ENCODE peak calls at places on chromosomes 16 and 17, in seven cellular contexts. S is IMR-90, G is esophagus muscularis mucosa, H is uterus, L is Peyer's patch, T is tibial nerve, X is gastrocnemius medialis. D is an unnamed sample.
A peak's percentile ranks its signal among the peaks of the same experiment; 100 is the strongest.

GRCh38 chr16:9099131-9099625 is 7.7 kb downstream of the HAPSTR1 start:
- DNase-seq in S (peak; percentile 68), G (no peak), H (no peak), L (peak; percentile 46), T (no peak), X (no peak), D (no peak)

GRCh38 chr17:73357981-73358380 is 46.2 kb upstream of the CDC42EP4 start:
- DNase-seq in S (no peak), G (no peak), H (no peak), L (no peak), T (no peak), X (no peak), D (no peak)

GRCh38 chr17:48541574-48542113 is 3.3 kb downstream of the HOXB2 start:
- DNase-seq in S (peak; percentile 69), G (no peak), H (peak; percentile 83), L (no peak), T (peak; percentile 20), X (no peak), D (no peak)

GRCh38 chr16:16013812-16014211 is 64.4 kb downstream of the ABCC1 start:
- DNase-seq in S (no peak), G (no peak), H (no peak), L (no peak), T (no peak), X (no peak), D (no peak)

GRCh38 chr17:27430882-27431491 is 25.3 kb upstream of the KSR1 start:
- DNase-seq in S (peak; percentile 51), G (no peak), H (no peak), L (no peak), T (no peak), X (no peak), D (peak; percentile 74)

GRCh38 chr16:81543571-81543970 is 99.0 kb downstream of the CMIP start:
- DNase-seq in S (peak; percentile 49), G (no peak), H (no peak), L (no peak), T (no peak), X (no peak), D (peak; percentile 52)

GRCh38 chr16:2912330-2913199 is 834 bp downstream of the FLYWCH1 start:
- DNase-seq in S (peak; percentile 73), G (no peak), H (peak; percentile 41), L (peak; percentile 39), T (peak; percentile 41), X (peak; percentile 23), D (peak; percentile 54)

GRCh38 chr16:86508947-86509758 is 1.2 kb upstream of the FOXF1 start:
- DNase-seq in S (peak; percentile 89), G (no peak), H (peak; percentile 46), L (no peak), T (no peak), X (no peak), D (peak; percentile 70)

GRCh38 chr16:56860226-56861020 is 4.6 kb upstream of the SLC12A3 start:
- DNase-seq in S (no peak), G (no peak), H (no peak), L (peak; percentile 63), T (no peak), X (no peak), D (no peak)

GRCh38 chr17:80151333-80151732 is 4.4 kb upstream of the EIF4A3 start:
- DNase-seq in S (peak; percentile 86), G (no peak), H (no peak), L (no peak), T (no peak), X (no peak), D (no peak)

GRCh38 chr17:79027274-79027924 is 3.4 kb downstream of the C1QTNF1 start:
- DNase-seq in S (no peak), G (no peak), H (peak; percentile 15), L (no peak), T (no peak), X (no peak), D (no peak)

GRCh38 chr16:72126429-72126765 is 32.8 kb downstream of the DHX38 start:
- DNase-seq in S (no peak), G (no peak), H (no peak), L (no peak), T (peak; percentile 22), X (no peak), D (no peak)

GRCh38 chr16:80932725-80933124 is 74.0 kb downstream of the CMC2 start:
- DNase-seq in S (peak; percentile 80), G (no peak), H (peak; percentile 60), L (no peak), T (peak; percentile 8), X (peak; percentile 4), D (peak; percentile 99)

GRCh38 chr16:23836078-23836403 is 258 bp downstream of the PRKCB start:
- DNase-seq in S (no peak), G (no peak), H (no peak), L (no peak), T (no peak), X (no peak), D (no peak)

GRCh38 chr17:28004344-28004743 is 38.1 kb upstream of the NLK start:
- DNase-seq in S (no peak), G (no peak), H (no peak), L (no peak), T (no peak), X (no peak), D (no peak)

GRCh38 chr17:74295625-74296547 is 21.9 kb downstream of the DNAI2 start:
- DNase-seq in S (no peak), G (no peak), H (no peak), L (no peak), T (no peak), X (no peak), D (no peak)

GRCh38 chr17:56707312-56708219 is 114.1 kb downstream of the NOG start:
- DNase-seq in S (peak; percentile 65), G (no peak), H (no peak), L (no peak), T (no peak), X (no peak), D (no peak)

GRCh38 chr16:10983175-10983558 is 38.8 kb downstream of the CLEC16A start:
- DNase-seq in S (no peak), G (no peak), H (no peak), L (peak; percentile 39), T (no peak), X (no peak), D (no peak)

GRCh38 chr17:78558181-78558850 is 18.9 kb downstream of the DNAH17 start:
- DNase-seq in S (no peak), G (no peak), H (no peak), L (no peak), T (no peak), X (no peak), D (no peak)

GRCh38 chr17:14922421-14922820 is 342.7 kb downstream of the PMP22 start:
- DNase-seq in S (no peak), G (no peak), H (no peak), L (no peak), T (no peak), X (no peak), D (no peak)

GRCh38 chr16:46650224-46650623 is 29.0 kb upstream of the SHCBP1 start:
- DNase-seq in S (peak; percentile 80), G (no peak), H (peak; percentile 46), L (no peak), T (peak; percentile 10), X (peak; percentile 41), D (no peak)

GRCh38 chr17:31309525-31309924 is 4.3 kb downstream of the EVI2B start:
- DNase-seq in S (no peak), G (no peak), H (no peak), L (no peak), T (no peak), X (no peak), D (no peak)

GRCh38 chr17:79473836-79474204 is 137.0 kb downstream of the RBFOX3 start:
- DNase-seq in S (no peak), G (no peak), H (no peak), L (no peak), T (no peak), X (no peak), D (no peak)

GRCh38 chr16:58515871-58516767 is 802 bp downstream of the SETD6 start:
- DNase-seq in S (no peak), G (no peak), H (no peak), L (peak; percentile 44), T (no peak), X (no peak), D (no peak)

GRCh38 chr16:1729445-1729844 is 23.4 kb downstream of the MAPK8IP3 start:
- DNase-seq in S (no peak), G (no peak), H (no peak), L (no peak), T (no peak), X (no peak), D (no peak)
- H3K36me3 ChIP-seq in S (peaks cover 67% of the 10 kb centered on the region), G (peaks cover 96% of the 10 kb centered on the region), H (no peaks in the 10 kb centered on the region), L (no peaks in the 10 kb centered on the region), T (peaks cover 3% of the 10 kb centered on the region), X (no peaks in the 10 kb centered on the region), D (peaks cover 50% of the 10 kb centered on the region)

GRCh38 chr16:70523013-70523620 is at the start of gene COG4:
- DNase-seq in S (peak; percentile 79), G (peak; percentile 94), H (peak; percentile 85), L (peak; percentile 83), T (peak; percentile 87), X (peak; percentile 81), D (no peak)
- TF ChIP-seq POLR2A in S (no peak), G (no peak), H (no peak), L (peak; percentile 35), T (peak; percentile 18), X (no peak), D (peak; percentile 83)

GRCh38 chr17:1082579-1082978 is 85.7 kb downstream of the TIMM22 start:
- DNase-seq in S (peak; percentile 78), G (no peak), H (no peak), L (no peak), T (no peak), X (no peak), D (peak; percentile 74)
- H3K36me3 ChIP-seq in S (peaks cover 26% of the 10 kb centered on the region), G (peaks cover 68% of the 10 kb centered on the region), H (no peaks in the 10 kb centered on the region), L (no peaks in the 10 kb centered on the region), T (no peaks in the 10 kb centered on the region), X (no peaks in the 10 kb centered on the region), D (peaks cover 3% of the 10 kb centered on the region)

GRCh38 chr17:49985310-49985990 is 9.6 kb downstream of the DLX3 start:
- DNase-seq in S (no peak), G (no peak), H (no peak), L (no peak), T (no peak), X (no peak), D (no peak)

GRCh38 chr17:49987290-49987585 is 7.8 kb downstream of the DLX3 start:
- DNase-seq in S (no peak), G (no peak), H (no peak), L (no peak), T (no peak), X (no peak), D (no peak)

GRCh38 chr17:49986396-49987289 is 8.4 kb downstream of the DLX3 start:
- DNase-seq in S (no peak), G (no peak), H (no peak), L (no peak), T (no peak), X (no peak), D (no peak)

GRCh38 chr17:49989518-49989880 is 5.5 kb downstream of the DLX3 start:
- DNase-seq in S (no peak), G (no peak), H (no peak), L (no peak), T (no peak), X (no peak), D (no peak)

GRCh38 chr17:49987681-49988441 is 7.2 kb downstream of the DLX3 start:
- DNase-seq in S (no peak), G (no peak), H (no peak), L (no peak), T (no peak), X (no peak), D (no peak)
- TF ChIP-seq POLR2A in S (no peak), G (no peak), H (no peak), L (no peak), T (no peak), X (no peak), D (no peak)

GRCh38 chr17:3815122-3815521 is 14.1 kb upstream of the ITGAE start:
- DNase-seq in S (no peak), G (no peak), H (no peak), L (no peak), T (no peak), X (peak; percentile 44), D (no peak)
- H3K36me3 ChIP-seq in S (peaks cover 50% of the 10 kb centered on the region), G (peaks cover 100% of the 10 kb centered on the region), H (no peaks in the 10 kb centered on the region), L (no peaks in the 10 kb centered on the region), T (peaks cover 6% of the 10 kb centered on the region), X (no peaks in the 10 kb centered on the region), D (peaks cover 29% of the 10 kb centered on the region)

D was measured in endothelial cell of umbilical vein.